ENCODE peak calls at places on chromosomes 16 and 17, in ten cellular contexts. B is stimulated activated CD8-positive, alpha-beta memory T cell treated with anti-CD3 and anti-CD28 coated beads, Interleukin-2, amount 100 ng/mL, for 48 hours; E is NAMALWA; H is HuH-7.5; F is ELF-1; N is CD8-positive, alpha-beta memory T cell; Y is caudate nucleus; G is cardiac fibroblast; A is C1 segment of cervical spinal cord; C is choroid plexus epithelial cell. I is an unnamed sample.

GRCh38 chr17:73148540-73149334 is 16.1 kb upstream of the SSTR2 start:
- DNase-seq in H (no peak), C (no peak), G (no peak), Y (no peak), E (no peak), F (no peak), N (no peak), B (no peak), A (no peak), I (no peak)

GRCh38 chr17:44997733-44998520 is 29.8 kb upstream of the C1QL1 start:
- DNase-seq in N (no peak), A (no peak), B (no peak), H (no peak), C (peak), E (no peak), F (peak), Y (no peak), G (peak), I (no peak)

GRCh38 chr17:21345236-21345635 is 30.9 kb upstream of the KCNJ12 start:
- DNase-seq in H (no peak), A (no peak), C (no peak), G (no peak), N (no peak), F (peak), E (no peak), Y (no peak), B (no peak), I (no peak)

GRCh38 chr16:3739636-3740035 is 22.3 kb upstream of the TRAP1 start:
- DNase-seq in N (no peak), C (no peak), B (no peak), A (no peak), Y (no peak), F (no peak), E (no peak), G (no peak), H (no peak), I (no peak)

GRCh38 chr17:18206962-18207361 is 18.5 kb upstream of the LLGL1 start:
- DNase-seq in C (no peak), B (no peak), Y (no peak), G (no peak), H (no peak), N (no peak), E (no peak), A (no peak), F (no peak), I (no peak)

GRCh38 chr17:9677411-9677810 is 32.1 kb downstream of the USP43 start:
- DNase-seq in N (no peak), G (no peak), C (no peak), Y (no peak), F (no peak), E (no peak), H (no peak), B (no peak), A (no peak), I (no peak)

GRCh38 chr16:1133271-1133670 is 19.6 kb upstream of the CACNA1H start:
- DNase-seq in G (no peak), F (no peak), H (no peak), C (no peak), A (no peak), N (no peak), E (no peak), Y (no peak), B (no peak), I (no peak)

GRCh38 chr17:38609280-38610031 is 3.7 kb upstream of the SRCIN1 start:
- DNase-seq in B (no peak), A (no peak), H (no peak), Y (no peak), E (no peak), C (no peak), F (peak), N (no peak), G (no peak), I (no peak)

GRCh38 chr16:969508-970378 is 1.0 kb downstream of the LMF1 start:
- DNase-seq in F (no peak), B (no peak), H (no peak), A (no peak), N (no peak), E (no peak), Y (no peak), G (peak), C (peak), I (no peak)

GRCh38 chr17:27276653-27277156 is 17.2 kb upstream of the WSB1 start:
- DNase-seq in F (peak), B (no peak), E (no peak), A (no peak), C (no peak), H (no peak), N (no peak), Y (no peak), G (peak), I (no peak)

GRCh38 chr16:67897231-67897630 is 4.2 kb downstream of the PSKH1 start:
- DNase-seq in E (no peak), F (no peak), Y (no peak), B (no peak), G (peak), A (no peak), C (peak), H (no peak), N (no peak), I (peak)

GRCh38 chr17:63387941-63388340 is 58.2 kb downstream of the CYB561 start:
- DNase-seq in F (no peak), H (no peak), C (no peak), E (no peak), Y (no peak), N (no peak), G (peak), B (no peak), A (no peak), I (no peak)

GRCh38 chr16:2985893-2986355 is 5.7 kb upstream of the PKMYT1 start:
- DNase-seq in A (no peak), N (no peak), B (no peak), E (no peak), C (no peak), F (no peak), Y (no peak), G (no peak), H (no peak), I (no peak)

GRCh38 chr16:77211880-77212735 is 12.9 kb downstream of the SYCE1L start:
- DNase-seq in G (peak), N (peak), H (peak), Y (peak), C (peak), F (peak), E (peak), A (no peak), B (peak), I (no peak)

GRCh38 chr16:83676056-83676455 is 131.7 kb upstream of the HSBP1 start:
- DNase-seq in A (no peak), C (no peak), H (no peak), E (no peak), F (no peak), Y (no peak), N (no peak), B (no peak), G (no peak), I (no peak)

GRCh38 chr17:48307814-48308411 is 122.1 kb downstream of the SKAP1 start:
- DNase-seq in C (peak), A (no peak), B (peak), G (peak), N (peak), E (peak), Y (no peak), F (peak), H (peak), I (peak)

GRCh38 chr17:12967962-12968361 is 49.9 kb downstream of the ELAC2 start:
- DNase-seq in H (no peak), Y (no peak), E (no peak), B (no peak), N (no peak), F (no peak), C (no peak), G (no peak), A (no peak), I (no peak)

GRCh38 chr16:55944377-55944802 is 69.2 kb upstream of the CES5A start:
- DNase-seq in G (peak), A (no peak), F (peak), Y (peak), E (peak), H (peak), C (peak), B (peak), N (peak), I (peak)